ENCODE peak calls at places on chromosomes 16 and 17, in six cellular contexts. M is RCC 7860, E is NCI-H748 treated with DMSO at 0.1 percent for 48 hours, X is body of pancreas, L is right cardiac atrium, V is substantia nigra. H is an unnamed sample.

GRCh38 chr16:22194707-22195444 is 11.2 kb upstream of the EEF2K start:
- DNase-seq in E (no peak), L (no peak), M (no peak), X (no peak), V (no peak), H (no peak)

GRCh38 chr16:81483064-81483969 is 38.7 kb downstream of the CMIP start:
- DNase-seq in X (no peak), L (no peak), E (no peak), V (no peak), M (peak), H (no peak)

GRCh38 chr16:54673353-54673752 is 257.3 kb upstream of the IRX5 start:
- DNase-seq in E (no peak), V (no peak), L (no peak), M (no peak), X (no peak), H (no peak)

GRCh38 chr17:79630120-79630519 is 19.3 kb upstream of the RBFOX3 start:
- DNase-seq in E (no peak), L (no peak), X (no peak), V (no peak), M (no peak), H (no peak)

GRCh38 chr16:86195863-86196630 is 297.1 kb downstream of the IRF8 start:
- DNase-seq in X (no peak), E (no peak), M (no peak), L (no peak), V (no peak), H (peak)

GRCh38 chr16:83744521-83744981 is 63.2 kb upstream of the HSBP1 start:
- DNase-seq in X (no peak), M (peak), L (peak), E (no peak), V (no peak), H (peak)

GRCh38 chr17:47695664-47696376 is 1.9 kb downstream of the TBKBP1 start:
- DNase-seq in L (no peak), M (no peak), E (no peak), V (no peak), X (no peak), H (no peak)

GRCh38 chr16:58850019-58850626 is 116.0 kb upstream of the GOT2 start:
- DNase-seq in V (no peak), E (no peak), L (no peak), X (no peak), M (no peak), H (no peak)

GRCh38 chr16:52721331-52721730 is 174.4 kb upstream of the TOX3 start:
- DNase-seq in X (no peak), V (no peak), E (no peak), M (no peak), L (no peak), H (no peak)

GRCh38 chr16:12587646-12588277 is 215.9 kb downstream of the CPPED1 start:
- DNase-seq in X (no peak), E (no peak), L (no peak), M (no peak), V (no peak), H (no peak)

GRCh38 chr17:41710472-41711090 is 1.6 kb upstream of the GAST start:
- DNase-seq in M (peak), E (peak), L (no peak), V (no peak), X (no peak), H (no peak)

GRCh38 chr16:15055141-15056053 is 477 bp downstream of the NTAN1 start:
- DNase-seq in V (no peak), E (peak), L (peak), M (no peak), X (peak), H (no peak)

GRCh38 chr17:60970741-60971140 is 293.1 kb downstream of the BCAS3 start:
- DNase-seq in M (no peak), X (no peak), E (no peak), V (no peak), L (no peak), H (no peak)